ENCODE peak calls at places on chromosomes 6 and 20, in five cellular contexts. I, F, D, W and S are unnamed samples.

GRCh38 chr6:112054001-112054400 is at the start of gene CCN6:
- DNase-seq in D (no peak), W (no peak), F (no peak), I (no peak), S (no peak)

GRCh38 chr6:155142902-155143609 is 120.8 kb upstream of the CLDN20 start:
- DNase-seq in I (no peak), W (no peak), F (no peak), D (no peak), S (no peak)

GRCh38 chr6:129369737-129370136 is 340.2 kb downstream of the ARHGAP18 start:
- DNase-seq in W (no peak), D (no peak), F (no peak), I (peak; percentile 17), S (peak; percentile 15)

GRCh38 chr6:33566182-33567084 is 13.6 kb downstream of the BAK1 start:
- DNase-seq in W (no peak), I (no peak), D (no peak), F (no peak), S (no peak)

GRCh38 chr20:60297649-60298048 is 339.4 kb downstream of the CDH26 start:
- DNase-seq in I (no peak), W (no peak), D (no peak), F (no peak), S (no peak)

GRCh38 chr20:32906871-32907495 is 48.3 kb downstream of the EFCAB8 start:
- DNase-seq in D (no peak), W (no peak), I (no peak), F (no peak), S (no peak)

GRCh38 chr6:89323461-89324098 is 8.5 kb upstream of the GABRR2 start:
- DNase-seq in W (no peak), D (no peak), F (no peak), I (no peak), S (no peak)

GRCh38 chr20:36493013-36493800 is 48.1 kb upstream of the MYL9 start:
- DNase-seq in W (peak; percentile 57), I (no peak), F (no peak), D (no peak), S (no peak)

GRCh38 chr20:51104960-51105460 is 82.1 kb upstream of the KCNG1 start:
- DNase-seq in W (no peak), I (no peak), F (no peak), D (no peak), S (no peak)

GRCh38 chr20:7859371-7859802 is 80.9 kb downstream of the HAO1 start:
- DNase-seq in D (peak; percentile 20), F (no peak), W (peak; percentile 45), I (peak; percentile 22), S (no peak)

GRCh38 chr20:17859002-17859615 is 109.5 kb downstream of the SNX5 start:
- DNase-seq in F (no peak), I (no peak), D (peak; percentile 60), W (no peak), S (no peak)

GRCh38 chr20:57237006-57237953 is 29.2 kb downstream of the BMP7 start:
- DNase-seq in D (no peak), I (no peak), W (no peak), F (no peak), S (no peak)

GRCh38 chr6:145809785-145810184 is 4.8 kb downstream of the FBXO30 start:
- DNase-seq in W (no peak), F (no peak), I (no peak), D (no peak), S (no peak)

GRCh38 chr6:163860194-163861081 is 445.9 kb downstream of the QKI start:
- DNase-seq in I (no peak), F (no peak), W (no peak), D (no peak), S (no peak)

GRCh38 chr6:20402181-20403079 is 751 bp downstream of the E2F3 start:
- DNase-seq in W (peak; percentile 70), D (peak; percentile 16), I (peak; percentile 54), F (peak; percentile 67), S (peak; percentile 72)

GRCh38 chr20:21322083-21322710 is 19.1 kb downstream of the XRN2 start:
- DNase-seq in W (no peak), D (no peak), I (no peak), F (no peak), S (no peak)

GRCh38 chr6:132969188-132969587 is 154.8 kb downstream of the RPS12 start:
- DNase-seq in D (no peak), I (no peak), F (no peak), W (no peak), S (no peak)

GRCh38 chr6:36985384-36985962 is 523 bp downstream of the MTCH1 start:
- DNase-seq in D (no peak), W (no peak), F (no peak), I (no peak), S (no peak)

GRCh38 chr6:163753430-163753829 is 338.9 kb downstream of the QKI start:
- DNase-seq in I (no peak), W (no peak), D (no peak), F (no peak), S (no peak)

GRCh38 chr6:111581957-111582356 is 23.7 kb downstream of the TRAF3IP2 start:
- DNase-seq in I (no peak), W (no peak), F (no peak), D (no peak), S (no peak)

GRCh38 chr20:35953411-35954199 is 697 bp downstream of the SCAND1 start:
- DNase-seq in F (peak; percentile 77), W (peak; percentile 69), D (peak; percentile 55), I (peak; percentile 41), S (peak; percentile 56)

GRCh38 chr6:54730767-54731665 is 115.6 kb upstream of the FAM83B start:
- DNase-seq in I (no peak), W (no peak), D (no peak), F (no peak), S (no peak)

GRCh38 chr20:39259010-39259803 is 297.1 kb downstream of the DHX35 start:
- DNase-seq in D (no peak), F (peak; percentile 41), I (no peak), W (no peak), S (no peak)

DNA sequence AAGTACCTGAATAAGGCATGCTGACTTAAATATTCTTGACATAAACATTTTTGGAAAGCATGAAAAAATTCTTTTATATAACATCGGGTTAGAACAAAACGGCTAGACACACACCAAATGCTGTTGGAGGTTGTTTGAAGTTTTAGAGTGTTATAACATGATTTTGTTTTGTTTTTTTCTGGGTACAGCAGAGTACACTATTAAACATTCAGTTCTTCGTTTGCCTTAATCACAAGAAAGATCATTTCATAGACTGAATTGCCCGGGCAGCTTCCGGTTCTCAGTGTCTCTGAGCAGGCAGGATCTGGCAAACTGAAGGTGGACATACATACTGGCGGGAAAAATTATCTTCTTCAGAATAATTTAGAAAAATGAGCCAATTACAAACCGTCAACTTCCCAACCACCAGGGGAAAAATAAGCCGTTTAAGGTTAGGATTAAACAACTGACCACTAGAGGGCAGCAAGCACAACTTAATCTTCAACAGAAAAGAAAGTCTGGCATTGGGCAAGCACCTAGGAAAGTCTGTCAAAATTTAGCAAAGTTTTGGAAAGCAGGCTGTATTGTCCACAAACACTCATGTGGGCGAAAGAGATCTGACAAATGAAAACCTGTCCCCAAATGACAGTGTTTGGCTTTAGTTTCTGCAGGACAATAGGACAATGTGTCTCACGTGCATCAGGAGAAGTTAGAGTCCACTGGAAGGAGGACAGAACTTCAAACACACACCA is 15.0 kb downstream of the ZNF217 start:
- DNase-seq in W (peak; percentile 90), I (peak; percentile 76), D (peak; percentile 71), F (no peak), S (no peak)
- H3K4me1 ChIP-seq in W (peaks cover 47% of the 10 kb centered on the region), I (peaks cover 62% of the 10 kb centered on the region), D (peaks cover 49% of the 10 kb centered on the region), F (no peaks in the 10 kb centered on the region), S (peaks cover 7% of the 10 kb centered on the region)

GRCh38 chr20:58851969-58852458 is 502 bp upstream of the GNAS start:
- DNase-seq in F (no peak), I (no peak), D (no peak), W (no peak), S (no peak)

GRCh38 chr20:58851221-58851968 is 693 bp upstream of the GNAS-AS1 start:
- DNase-seq in I (no peak), F (no peak), D (no peak), W (peak; percentile 49), S (no peak)

GRCh38 chr20:58853466-58853865 is 950 bp downstream of the GNAS start:
- DNase-seq in D (no peak), F (no peak), W (no peak), I (no peak), S (no peak)

GRCh38 chr20:58852559-58853271 is at the start of gene GNAS:
- DNase-seq in I (peak; percentile 47), F (no peak), D (peak; percentile 68), W (peak; percentile 91), S (peak; percentile 88)

GRCh38 chr20:58850693-58851174 is at the start of gene GNAS-AS1:
- DNase-seq in I (peak; percentile 83), F (peak; percentile 89), W (peak; percentile 91), D (peak; percentile 88), S (peak; percentile 94)
- H3K4me3 ChIP-seq in I (peak within 1 kb of the TSS; percentile 66), F (peak within 1 kb of the TSS; percentile 55), W (peak within 1 kb of the TSS; percentile 63), D (peak within 1 kb of the TSS; percentile 24), S (peak within 1 kb of the TSS; percentile 39)

DNA sequence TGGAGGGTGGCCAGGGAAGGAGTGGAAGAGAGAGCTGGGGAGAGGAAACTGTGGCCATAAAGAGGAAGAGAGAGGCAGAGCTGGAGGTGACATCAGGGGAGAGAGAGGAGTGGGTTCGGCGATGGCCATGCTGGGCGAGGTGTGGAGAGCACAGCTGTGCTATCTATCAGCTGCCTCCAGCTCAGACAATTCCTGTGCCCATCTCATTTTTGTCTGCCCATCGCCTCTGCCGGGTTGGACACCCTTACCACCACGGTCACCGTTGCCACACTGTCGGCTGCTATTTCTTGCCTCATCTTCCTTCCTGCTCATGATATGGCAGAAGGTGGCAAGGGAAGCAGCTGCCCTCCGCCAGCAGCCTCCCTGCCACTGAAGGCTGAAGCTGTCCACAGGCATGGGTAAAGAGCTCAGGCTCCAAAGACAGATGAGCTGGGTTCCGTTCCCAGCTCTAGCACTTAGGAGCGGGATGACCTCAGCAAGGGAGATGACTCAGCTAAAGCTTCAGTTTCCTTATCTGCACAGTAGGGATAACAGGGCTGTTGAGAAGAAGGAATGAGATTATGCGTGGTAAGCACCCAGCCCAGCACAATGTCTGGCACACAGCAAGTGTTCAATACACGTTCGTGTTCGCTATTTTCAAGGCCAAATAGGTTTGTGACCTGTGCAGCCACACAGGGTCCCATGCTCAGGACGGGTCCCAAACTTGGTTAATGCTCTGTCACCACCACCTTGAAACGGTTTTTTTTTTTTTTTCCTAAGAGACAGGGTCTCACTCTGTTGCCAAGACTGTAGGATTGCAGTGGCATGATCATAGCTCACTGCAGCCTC is 21.9 kb upstream of the TAF8 start:
- DNase-seq in W (no peak), F (no peak), D (no peak), I (no peak), S (peak; percentile 61)
- H3K4me1 ChIP-seq in W (peaks cover 9% of the 10 kb centered on the region), F (no peaks in the 10 kb centered on the region), D (no peaks in the 10 kb centered on the region), I (peaks cover 59% of the 10 kb centered on the region), S (peaks cover 12% of the 10 kb centered on the region)

GRCh38 chr6:125099211-125100017 is 54.2 kb upstream of the TPD52L1 start:
- DNase-seq in W (peak; percentile 72), F (peak; percentile 87), D (peak; percentile 37), I (peak; percentile 60), S (peak; percentile 83)
- H3K4me3 ChIP-seq in W (peak overlapping the region; percentile 47), F (peak overlapping the region; percentile 57), D (peak overlapping the region; percentile 24), I (peak overlapping the region; percentile 54), S (peak overlapping the region; percentile 69)

DNA sequence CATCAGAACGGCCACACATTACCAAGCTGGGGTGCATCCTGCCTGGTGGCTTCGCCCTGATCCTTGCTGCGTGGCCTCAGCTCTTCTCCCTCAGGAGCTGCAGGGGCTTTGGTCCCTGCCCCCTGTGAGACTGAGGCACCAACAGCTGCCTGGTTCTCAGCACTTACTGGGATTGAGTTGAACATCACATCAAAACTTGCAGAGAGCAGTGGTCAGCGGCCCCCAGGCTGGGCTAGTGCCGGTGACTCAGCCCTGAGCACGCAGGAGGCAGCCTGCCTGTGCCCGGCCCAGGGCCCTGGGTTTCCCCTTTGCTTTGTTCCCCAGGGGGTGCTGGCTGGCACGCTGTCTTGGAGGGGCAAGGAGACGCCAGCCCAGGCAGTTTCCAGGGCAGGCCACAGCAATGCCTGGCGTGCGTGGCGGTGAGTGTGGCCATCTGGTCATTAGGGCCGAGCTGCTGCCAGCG is 63.3 kb downstream of the DLL1 start:
- DNase-seq in D (peak; percentile 48), I (no peak), F (peak; percentile 57), W (no peak), S (no peak)
- H3K4me1 ChIP-seq in D (peaks cover 67% of the 10 kb centered on the region), I (peaks cover 11% of the 10 kb centered on the region), F (no peaks in the 10 kb centered on the region), W (peaks cover 36% of the 10 kb centered on the region), S (no peaks in the 10 kb centered on the region)